ENCODE peak calls at places on chromosomes 13 and 19, in six cellular contexts. A is fibroblast of the aortic adventitia; Z is activated CD8-positive, alpha-beta T cell treated with anti-CD3 and anti-CD28 coated beads for 36 hours; X is GM10248; O is activated T-cell treated with anti-CD3 and anti-CD28 coated beads for 1 hour; I is stimulated activated CD8-positive, alpha-beta memory T cell treated with anti-CD3 and anti-CD28 coated beads, Interleukin-12 subunit alpha, Interleukin-12 subunit beta, amount 100 ng/mL, for 4 hours. L is an unnamed sample.

GRCh38 chr13:67878376-67878775 is 648.2 kb upstream of the PCDH9 start:
- DNase-seq in A (no peak), Z (no peak), X (no peak), O (no peak), I (no peak), L (no peak)

GRCh38 chr19:5967994-5968430 is 9.9 kb downstream of the RANBP3 start:
- DNase-seq in A (peak), Z (peak), X (peak), O (peak), I (no peak), L (peak)

GRCh38 chr13:51881296-51881695 is 19.5 kb downstream of the CCDC70 start:
- DNase-seq in A (no peak), Z (no peak), X (no peak), O (no peak), I (no peak), L (no peak)

GRCh38 chr19:11446652-11447301 is 11.3 kb downstream of the PRKCSH start:
- DNase-seq in A (peak), Z (peak), X (peak), O (peak), I (no peak), L (peak)

GRCh38 chr13:51549050-51549449 is 35.2 kb upstream of the WDFY2 start:
- DNase-seq in A (no peak), Z (peak), X (peak), O (no peak), I (no peak), L (no peak)

GRCh38 chr13:50306096-50306495 is 290.9 kb downstream of the KCNRG start:
- DNase-seq in A (no peak), Z (no peak), X (no peak), O (no peak), I (no peak), L (no peak)

GRCh38 chr19:46225558-46226004 is 4.0 kb upstream of the IGFL1 start:
- DNase-seq in A (peak), Z (peak), X (no peak), O (no peak), I (no peak), L (no peak)

GRCh38 chr19:46495789-46496099 is at the start of gene PNMA8B:
- DNase-seq in A (peak), Z (peak), X (no peak), O (peak), I (no peak), L (no peak)

GRCh38 chr13:94416454-94417080 is 62.9 kb downstream of the DCT start:
- DNase-seq in A (no peak), Z (no peak), X (no peak), O (no peak), I (no peak), L (no peak)

GRCh38 chr13:20647758-20648157 is 55.7 kb upstream of the IL17D start:
- DNase-seq in A (no peak), Z (no peak), X (no peak), O (no peak), I (no peak), L (no peak)

GRCh38 chr13:52010890-52011689 is at the start of gene ATP7B:
- DNase-seq in A (no peak), Z (peak), X (peak), O (peak), I (peak), L (peak)